ENCODE peak calls at places on chromosomes 7 and 10, in seven cellular contexts. L is GM23248, W is neuronal stem cell, K is HepG2, U is K562, N is H1, Q is GM12878. X is an unnamed sample.
A peak's percentile ranks its signal among the peaks of the same experiment; 100 is the strongest.

GRCh38 chr10:100890696-100891271 is 22.0 kb upstream of the SLF2 start:
- DNase-seq in L (peak; percentile 97), W (no peak), K (peak; percentile 50), U (no peak), N (peak; percentile 33), Q (no peak), X (peak; percentile 49)

GRCh38 chr10:31186225-31187010 is 132.6 kb upstream of the ZEB1 start:
- DNase-seq in L (peak; percentile 4), W (peak; percentile 57), K (peak; percentile 8), U (no peak), N (peak; percentile 69), Q (no peak), X (peak; percentile 78)

GRCh38 chr10:18659784-18660561 is 742 bp downstream of the ARL5B start:
- DNase-seq in L (peak; percentile 71), W (no peak), K (peak; percentile 27), U (peak; percentile 17), N (no peak), Q (peak; percentile 23), X (peak; percentile 57)

GRCh38 chr7:36295090-36295489 is 94.6 kb upstream of the ANLN start:
- DNase-seq in L (no peak), W (no peak), K (no peak), U (no peak), N (no peak), Q (no peak), X (peak; percentile 1)

GRCh38 chr7:128215281-128215680 is 25.8 kb upstream of the LEP start:
- DNase-seq in L (peak; percentile 70), W (no peak), K (no peak), U (no peak), N (no peak), Q (no peak), X (no peak)

GRCh38 chr7:108067844-108068243 is 62.3 kb downstream of the LAMB4 start:
- DNase-seq in L (no peak), W (no peak), K (no peak), U (no peak), N (no peak), Q (no peak), X (no peak)

GRCh38 chr7:115004121-115004520 is 82.2 kb downstream of the MDFIC start:
- DNase-seq in L (peak; percentile 5), W (no peak), K (no peak), U (no peak), N (no peak), Q (no peak), X (no peak)

GRCh38 chr10:109218207-109218606 is 705.1 kb downstream of the XPNPEP1 start:
- DNase-seq in L (no peak), W (no peak), K (no peak), U (no peak), N (no peak), Q (no peak), X (no peak)

GRCh38 chr7:108244110-108244509 is 113.9 kb upstream of the LAMB4 start:
- DNase-seq in L (no peak), W (no peak), K (no peak), U (no peak), N (no peak), Q (no peak), X (no peak)

GRCh38 chr7:115973381-115973780 is 57.2 kb downstream of the TFEC start:
- DNase-seq in L (no peak), W (no peak), K (no peak), U (no peak), N (no peak), Q (no peak), X (no peak)

GRCh38 chr7:30791126-30791525 is 19.9 kb downstream of the MINDY4 start:
- DNase-seq in L (no peak), W (no peak), K (no peak), U (no peak), N (peak; percentile 54), Q (no peak), X (peak; percentile 80)

GRCh38 chr10:125160856-125161569 is 650 bp upstream of the CTBP2 start:
- DNase-seq in L (peak; percentile 88), W (peak; percentile 90), K (no peak), U (peak; percentile 82), N (peak; percentile 86), Q (no peak), X (peak; percentile 95)

GRCh38 chr10:29329420-29329819 is 40.5 kb downstream of the LYZL1 start:
- DNase-seq in L (peak; percentile 34), W (no peak), K (peak; percentile 54), U (no peak), N (no peak), Q (no peak), X (no peak)

GRCh38 chr7:16431646-16432424 is 10.5 kb upstream of the CRPPA start:
- DNase-seq in L (peak; percentile 43), W (no peak), K (peak; percentile 54), U (peak; percentile 36), N (no peak), Q (no peak), X (peak; percentile 70)

GRCh38 chr7:116501425-116502167 is 2.1 kb downstream of the CAV2 start:
- DNase-seq in L (peak; percentile 31), W (no peak), K (no peak), U (peak; percentile 84), N (no peak), Q (no peak), X (no peak)

GRCh38 chr10:107544706-107545520 is 380.4 kb upstream of the SORCS1 start:
- DNase-seq in L (no peak), W (no peak), K (no peak), U (no peak), N (no peak), Q (no peak), X (peak; percentile 53)

GRCh38 chr7:135327458-135327857 is 93.8 kb downstream of the STRA8 start:
- DNase-seq in L (no peak), W (no peak), K (no peak), U (no peak), N (no peak), Q (no peak), X (no peak)

GRCh38 chr7:631291-631711 is 95.2 kb upstream of the DNAAF5 start:
- DNase-seq in L (no peak), W (no peak), K (no peak), U (no peak), N (no peak), Q (no peak), X (no peak)

GRCh38 chr7:132150711-132151110 is 425.6 kb downstream of the PLXNA4 start:
- DNase-seq in L (no peak), W (no peak), K (no peak), U (no peak), N (no peak), Q (no peak), X (no peak)

DNA sequence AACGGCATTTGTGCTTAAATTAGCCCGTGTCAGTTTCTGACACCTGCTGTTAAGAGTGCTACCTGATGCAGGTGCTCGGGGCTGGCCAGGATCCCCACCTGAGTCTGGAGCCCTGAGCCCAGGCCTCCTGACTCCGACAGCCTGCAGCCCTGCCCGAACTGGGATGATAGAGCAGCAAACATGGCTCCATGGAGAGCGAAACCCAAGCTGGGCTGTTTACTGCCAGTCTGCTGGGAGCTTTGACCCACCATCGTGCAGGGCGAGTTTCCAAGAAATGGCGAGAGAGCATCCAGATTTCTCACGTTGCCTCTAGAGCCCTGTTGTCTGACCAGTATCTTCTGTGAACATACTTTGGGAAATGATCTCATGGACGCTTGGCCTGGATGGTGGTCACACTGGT is 66.2 kb downstream of the MGMT start:
- DNase-seq in L (no peak), W (no peak), K (no peak), U (no peak), N (no peak), Q (no peak), X (no peak)
- H3K4me1 ChIP-seq in L (peaks cover 6% of the 10 kb centered on the region), W (no peaks in the 10 kb centered on the region), K (peaks cover 11% of the 10 kb centered on the region), U (no peaks in the 10 kb centered on the region), N (peaks cover 3% of the 10 kb centered on the region), Q (peaks cover 5% of the 10 kb centered on the region), X (peaks cover 9% of the 10 kb centered on the region)

DNA sequence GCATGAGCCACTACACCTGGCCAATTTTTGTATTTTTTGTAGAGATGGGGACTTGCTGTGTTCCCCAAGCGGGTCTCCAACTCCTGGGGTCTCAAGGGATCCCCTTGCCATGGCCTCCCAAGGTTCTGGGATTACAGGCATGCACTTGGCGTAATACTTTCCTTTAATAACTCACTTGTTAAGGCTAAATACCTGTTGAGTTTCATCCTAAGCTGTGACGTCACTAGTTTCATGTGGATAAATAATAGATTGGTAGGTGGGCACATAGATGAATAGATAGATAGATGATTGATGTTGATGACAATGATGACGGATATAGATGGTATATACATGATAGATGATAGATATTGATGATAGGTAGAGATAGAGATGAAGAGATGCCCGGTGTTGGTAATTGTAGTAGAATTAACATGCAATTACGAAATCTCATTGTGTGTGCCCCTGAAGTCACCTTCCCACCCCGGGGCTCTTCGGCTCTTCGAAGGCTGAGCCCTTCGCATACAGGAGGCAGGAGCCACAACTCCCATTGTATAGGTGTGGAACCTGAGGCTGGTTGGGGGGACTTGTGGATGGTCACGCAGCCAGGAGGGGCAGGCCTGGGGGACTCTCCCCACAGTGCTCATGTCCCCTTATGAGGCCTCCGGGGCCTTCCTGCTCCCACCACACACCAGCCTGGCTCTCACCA is 2.6 kb downstream of the GRIFIN start:
- DNase-seq in L (no peak), W (no peak), K (no peak), U (no peak), N (no peak), Q (no peak), X (no peak)
- H3K27me3 ChIP-seq in L (no peaks in the 10 kb centered on the region), W (no peaks in the 10 kb centered on the region), K (peaks cover 52% of the 10 kb centered on the region), U (peaks cover 3% of the 10 kb centered on the region), N (no peaks in the 10 kb centered on the region), Q (no peaks in the 10 kb centered on the region), X (no peaks in the 10 kb centered on the region)

GRCh38 chr10:3622845-3623621 is 162.0 kb downstream of the KLF6 start:
- DNase-seq in L (no peak), W (no peak), K (no peak), U (no peak), N (no peak), Q (peak; percentile 45), X (no peak)

GRCh38 chr10:3624367-3624766 is 160.6 kb downstream of the KLF6 start:
- DNase-seq in L (peak; percentile 69), W (no peak), K (no peak), U (no peak), N (no peak), Q (no peak), X (no peak)

GRCh38 chr10:3622427-3622826 is 162.6 kb downstream of the KLF6 start:
- DNase-seq in L (no peak), W (no peak), K (no peak), U (no peak), N (no peak), Q (no peak), X (no peak)

GRCh38 chr10:3623746-3624145 is 161.3 kb downstream of the KLF6 start:
- DNase-seq in L (peak; percentile 62), W (no peak), K (peak; percentile 4), U (no peak), N (no peak), Q (peak; percentile 48), X (no peak)

GRCh38 chr10:3625959-3626751 is 158.9 kb downstream of the KLF6 start:
- DNase-seq in L (peak; percentile 61), W (no peak), K (no peak), U (no peak), N (no peak), Q (peak; percentile 57), X (no peak)
- H3K9ac ChIP-seq in L (no peak overlapping the region), W (no peak overlapping the region), K (no peak overlapping the region), U (no peak overlapping the region), N (no peak overlapping the region), Q (no peak overlapping the region), X (no peak overlapping the region)

DNA sequence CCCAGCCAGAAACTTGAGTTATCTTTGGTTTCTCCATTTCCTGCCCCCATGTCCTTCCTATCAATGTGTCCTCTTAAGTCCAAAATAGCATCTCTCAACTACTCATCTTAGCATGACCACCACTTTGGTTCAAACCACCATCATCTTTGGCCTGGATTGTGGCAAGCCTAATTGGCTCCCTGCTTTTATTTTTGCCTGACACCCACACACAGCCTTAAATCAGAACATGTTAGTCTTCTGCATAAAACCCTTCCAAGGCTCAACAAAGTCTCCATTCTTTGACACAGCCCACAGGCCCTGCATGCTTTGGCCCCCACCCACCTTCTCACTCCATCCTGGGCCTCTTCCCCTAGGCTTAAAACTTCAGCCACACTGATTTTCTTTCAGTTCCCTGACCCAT is 2.0 kb upstream of the TSPAN14 start:
- DNase-seq in L (no peak), W (no peak), K (no peak), U (no peak), N (no peak), Q (no peak), X (no peak)
- H3K4me1 ChIP-seq in L (peaks cover 11% of the 10 kb centered on the region), W (peaks cover 10% of the 10 kb centered on the region), K (peaks cover 58% of the 10 kb centered on the region), U (peaks cover 24% of the 10 kb centered on the region), N (peaks cover 9% of the 10 kb centered on the region), Q (peaks cover 32% of the 10 kb centered on the region), X (peaks cover 14% of the 10 kb centered on the region)